ENCODE peak calls at places on chromosomes 12 and 14, in ten cellular contexts. One of them, this sample, is unnamed.

GRCh38 chr12:16605666-16606116 is 271 bp downstream of the LMO3 start:
- DNase-seq in AG10803: peak
- DNase-seq in OCI-LY7: peak
- DNase-seq in head of caudate nucleus: no peak
- DNase-seq in substantia nigra: no peak
- DNase-seq in midbrain: no peak
- DNase-seq in naive thymus-derived CD8-positive, alpha-beta T cell: no peak
- DNase-seq in RWPE1: no peak
- DNase-seq in endothelial cell: no peak
- DNase-seq in T-helper 2 cell: no peak
- DNase-seq in this sample: no peak

GRCh38 chr12:64299628-64300027 is 77.5 kb upstream of the KICS2 start:
- DNase-seq in AG10803: no peak
- DNase-seq in OCI-LY7: no peak
- DNase-seq in head of caudate nucleus: no peak
- DNase-seq in substantia nigra: no peak
- DNase-seq in midbrain: no peak
- DNase-seq in naive thymus-derived CD8-positive, alpha-beta T cell: no peak
- DNase-seq in RWPE1: no peak
- DNase-seq in endothelial cell: no peak
- DNase-seq in T-helper 2 cell: no peak
- DNase-seq in this sample: no peak

GRCh38 chr12:113601656-113602263 is 130.1 kb upstream of the LHX5 start:
- DNase-seq in AG10803: no peak
- DNase-seq in OCI-LY7: peak
- DNase-seq in head of caudate nucleus: no peak
- DNase-seq in substantia nigra: no peak
- DNase-seq in midbrain: no peak
- DNase-seq in naive thymus-derived CD8-positive, alpha-beta T cell: no peak
- DNase-seq in RWPE1: no peak
- DNase-seq in endothelial cell: peak
- DNase-seq in T-helper 2 cell: no peak
- DNase-seq in this sample: no peak

GRCh38 chr12:106039242-106039641 is 99.5 kb downstream of the NUAK1 start:
- DNase-seq in AG10803: no peak
- DNase-seq in OCI-LY7: no peak
- DNase-seq in head of caudate nucleus: no peak
- DNase-seq in substantia nigra: no peak
- DNase-seq in midbrain: no peak
- DNase-seq in naive thymus-derived CD8-positive, alpha-beta T cell: no peak
- DNase-seq in RWPE1: no peak
- DNase-seq in endothelial cell: no peak
- DNase-seq in T-helper 2 cell: no peak
- DNase-seq in this sample: no peak

GRCh38 chr14:100664841-100665425 is 61.8 kb upstream of the DLK1 start:
- DNase-seq in AG10803: peak
- DNase-seq in OCI-LY7: no peak
- DNase-seq in head of caudate nucleus: no peak
- DNase-seq in substantia nigra: no peak
- DNase-seq in midbrain: no peak
- DNase-seq in naive thymus-derived CD8-positive, alpha-beta T cell: no peak
- DNase-seq in RWPE1: no peak
- DNase-seq in endothelial cell: no peak
- DNase-seq in T-helper 2 cell: no peak
- DNase-seq in this sample: peak

GRCh38 chr14:59454131-59454530 is 11.0 kb downstream of the GPR135 start:
- DNase-seq in AG10803: peak
- DNase-seq in OCI-LY7: no peak
- DNase-seq in head of caudate nucleus: no peak
- DNase-seq in substantia nigra: no peak
- DNase-seq in midbrain: no peak
- DNase-seq in naive thymus-derived CD8-positive, alpha-beta T cell: no peak
- DNase-seq in RWPE1: peak
- DNase-seq in endothelial cell: no peak
- DNase-seq in T-helper 2 cell: no peak
- DNase-seq in this sample: peak

GRCh38 chr14:51219473-51220448 is 20.3 kb upstream of the TMX1 start:
- DNase-seq in AG10803: peak
- DNase-seq in OCI-LY7: peak
- DNase-seq in head of caudate nucleus: no peak
- DNase-seq in substantia nigra: no peak
- DNase-seq in midbrain: peak
- DNase-seq in naive thymus-derived CD8-positive, alpha-beta T cell: no peak
- DNase-seq in RWPE1: peak
- DNase-seq in endothelial cell: no peak
- DNase-seq in T-helper 2 cell: no peak
- DNase-seq in this sample: no peak

GRCh38 chr14:72736348-72736747 is 157.6 kb downstream of the DPF3 start:
- DNase-seq in AG10803: peak
- DNase-seq in OCI-LY7: no peak
- DNase-seq in head of caudate nucleus: no peak
- DNase-seq in substantia nigra: no peak
- DNase-seq in midbrain: no peak
- DNase-seq in naive thymus-derived CD8-positive, alpha-beta T cell: no peak
- DNase-seq in RWPE1: peak
- DNase-seq in endothelial cell: no peak
- DNase-seq in T-helper 2 cell: no peak
- DNase-seq in this sample: peak

This sample was measured in GM04504.